ENCODE peak calls at places on chromosomes 6 and 20, in nine cellular contexts. Q is stimulated activated CD8-positive, alpha-beta memory T cell treated with anti-CD3 and anti-CD28 coated beads, Interleukin-2, amount 100 ng/mL, for 48 hours; X is NCI-H2029; P is nephron progenitor cell; N is NCI-H524; H is left ventricle myocardium inferior; Z is LHCN-M2; I is naive thymus-derived CD8-positive, alpha-beta T cell; C is activated CD4-positive, alpha-beta T cell treated with anti-CD3 and anti-CD28 coated beads for 48 hours. G is an unnamed sample.

GRCh38 chr6:150499882-150500312 is 99.8 kb upstream of the PLEKHG1 start:
- DNase-seq in I (no peak), X (no peak), H (no peak), P (no peak), Z (no peak), Q (no peak), N (no peak), C (no peak), G (no peak)

GRCh38 chr6:112899541-112899940 is 552.4 kb downstream of the RFPL4B start:
- DNase-seq in X (no peak), N (no peak), Q (no peak), P (no peak), C (no peak), H (no peak), Z (no peak), I (no peak), G (no peak)

GRCh38 chr6:169035381-169036280 is 218.0 kb downstream of the THBS2 start:
- DNase-seq in X (no peak), N (no peak), P (no peak), Q (no peak), I (no peak), H (no peak), Z (peak), C (no peak), G (peak)

GRCh38 chr20:57680131-57680716 is 29.6 kb downstream of the PMEPA1 start:
- DNase-seq in Z (peak), I (no peak), X (peak), N (no peak), P (no peak), Q (no peak), C (no peak), H (no peak), G (no peak)

GRCh38 chr6:151805286-151805840 is 2.1 kb upstream of the ESR1 start:
- DNase-seq in I (no peak), H (peak), N (no peak), C (no peak), P (peak), Z (peak), Q (no peak), X (no peak), G (peak)

GRCh38 chr20:10939297-10939949 is 265.6 kb upstream of the JAG1 start:
- DNase-seq in Q (no peak), N (no peak), I (no peak), P (no peak), Z (peak), X (no peak), C (no peak), H (no peak), G (no peak)

GRCh38 chr6:130018830-130019795 is 732 bp downstream of the L3MBTL3 start:
- DNase-seq in H (peak), P (peak), I (peak), Z (peak), C (peak), N (no peak), X (no peak), Q (peak), G (no peak)

GRCh38 chr6:82441047-82441770 is 77.6 kb downstream of the TPBG start:
- DNase-seq in N (no peak), Z (no peak), X (peak), C (no peak), Q (no peak), I (no peak), H (no peak), P (no peak), G (no peak)

GRCh38 chr20:34515484-34516037 is 661 bp upstream of the DYNLRB1 start:
- DNase-seq in P (peak), X (peak), N (peak), Z (peak), Q (peak), I (peak), C (peak), H (peak), G (no peak)

GRCh38 chr6:123189805-123190204 is 193.8 kb downstream of the CLVS2 start:
- DNase-seq in H (no peak), Z (no peak), Q (no peak), X (no peak), I (no peak), N (no peak), C (no peak), P (no peak), G (no peak)

GRCh38 chr6:34341481-34341971 is 50.9 kb downstream of the NUDT3 start:
- DNase-seq in I (no peak), C (no peak), H (no peak), Q (no peak), P (no peak), Z (peak), N (peak), X (no peak), G (no peak)

GRCh38 chr6:84764332-84765049 is at the start of gene TBX18:
- DNase-seq in H (peak), Z (peak), P (peak), N (no peak), C (peak), X (no peak), I (no peak), Q (no peak), G (peak)

GRCh38 chr20:33675127-33675954 is 1.1 kb upstream of the NECAB3 start:
- DNase-seq in P (no peak), H (no peak), C (no peak), Z (no peak), I (no peak), X (no peak), N (no peak), Q (no peak), G (no peak)

GRCh38 chr20:39152126-39152525 is 190.0 kb downstream of the DHX35 start:
- DNase-seq in N (no peak), C (no peak), H (no peak), Q (no peak), Z (no peak), P (no peak), X (peak), I (no peak), G (no peak)

GRCh38 chr6:130895516-130895915 is 68.3 kb downstream of the SMLR1 start:
- DNase-seq in H (no peak), Z (no peak), P (no peak), N (no peak), C (no peak), X (no peak), Q (no peak), I (no peak), G (no peak)

GRCh38 chr6:158649289-158650143 is at the start of gene SYTL3:
- DNase-seq in C (peak), P (no peak), X (peak), N (no peak), I (peak), H (no peak), Z (peak), Q (peak), G (peak)

GRCh38 chr6:106300944-106301343 is 24.6 kb downstream of the ATG5 start:
- DNase-seq in Z (peak), X (no peak), Q (no peak), H (no peak), N (no peak), P (no peak), C (no peak), I (no peak), G (peak)

GRCh38 chr6:169101981-169102380 is 151.7 kb downstream of the THBS2 start:
- DNase-seq in C (no peak), N (no peak), I (no peak), Q (no peak), Z (peak), H (no peak), X (no peak), P (no peak), G (peak)

GRCh38 chr20:62360854-62361798 is 6.0 kb downstream of the LAMA5 start:
- DNase-seq in X (no peak), Q (no peak), I (no peak), C (no peak), Z (no peak), N (no peak), P (no peak), H (peak), G (no peak)

GRCh38 chr20:44787299-44787698 is 23.0 kb downstream of the RIMS4 start:
- DNase-seq in H (no peak), C (no peak), Z (no peak), P (no peak), X (no peak), I (no peak), N (no peak), Q (no peak), G (no peak)

GRCh38 chr20:9744551-9744950 is 94.3 kb downstream of the PAK5 start:
- DNase-seq in I (no peak), H (no peak), N (no peak), Z (no peak), P (no peak), X (no peak), C (no peak), Q (no peak), G (no peak)

GRCh38 chr20:37108676-37109075 is 12.9 kb upstream of the RBL1 start:
- DNase-seq in I (no peak), H (no peak), P (no peak), N (no peak), Q (no peak), Z (no peak), C (no peak), X (no peak), G (no peak)

GRCh38 chr20:43541214-43541613 is 17.6 kb upstream of the SGK2 start:
- DNase-seq in C (no peak), N (no peak), P (no peak), X (no peak), Z (peak), Q (no peak), H (no peak), I (no peak), G (no peak)

GRCh38 chr6:6861995-6862394 is 245.8 kb upstream of the RREB1 start:
- DNase-seq in C (no peak), P (no peak), N (no peak), Z (no peak), H (no peak), Q (no peak), I (no peak), X (no peak), G (no peak)

GRCh38 chr6:24273471-24273870 is 84.4 kb downstream of the DCDC2 start:
- DNase-seq in P (peak), Q (no peak), I (no peak), N (no peak), X (peak), H (no peak), C (no peak), Z (peak), G (peak)

GRCh38 chr6:35047265-35048011 is 93.7 kb downstream of the TCP11 start:
- DNase-seq in Q (no peak), N (no peak), I (no peak), Z (peak), P (no peak), H (no peak), X (no peak), C (no peak), G (peak)

GRCh38 chr6:152531659-152532058 is 105.5 kb downstream of the SYNE1 start:
- DNase-seq in I (no peak), N (no peak), C (no peak), P (no peak), Q (no peak), X (no peak), H (no peak), Z (no peak), G (no peak)

GRCh38 chr20:25346349-25346748 is 44.3 kb downstream of the ABHD12 start:
- DNase-seq in N (no peak), Q (no peak), P (no peak), I (no peak), Z (no peak), H (no peak), X (no peak), C (no peak), G (no peak)

GRCh38 chr6:131948221-131948661 is 2.9 kb downstream of the CCN2 start:
- DNase-seq in N (no peak), I (no peak), X (no peak), P (no peak), Q (no peak), C (no peak), Z (no peak), H (no peak), G (no peak)

GRCh38 chr20:329851-330232 is 4.5 kb downstream of the SOX12 start:
- DNase-seq in P (no peak), I (no peak), Z (no peak), C (no peak), X (peak), H (no peak), Q (no peak), N (peak), G (no peak)

GRCh38 chr20:45111799-45112471 is 3.0 kb downstream of the WFDC5 start:
- DNase-seq in P (peak), X (no peak), I (no peak), Z (no peak), N (no peak), C (peak), H (no peak), Q (no peak), G (no peak)

GRCh38 chr20:24838551-24839530 is 110.2 kb upstream of the CST7 start:
- DNase-seq in N (no peak), H (no peak), C (no peak), P (no peak), Z (peak), Q (no peak), I (no peak), X (no peak), G (no peak)

GRCh38 chr20:35821807-35822242 is 50.0 kb downstream of the PHF20 start:
- DNase-seq in X (no peak), I (no peak), N (no peak), H (no peak), Z (peak), P (no peak), C (no peak), Q (no peak), G (peak)

GRCh38 chr6:154329350-154330170 is 27.0 kb downstream of the IPCEF1 start:
- DNase-seq in X (no peak), Z (peak), C (no peak), P (no peak), I (no peak), H (no peak), Q (no peak), N (no peak), G (no peak)